ENCODE peak calls at places on chromosomes 12 and 14, in nine cellular contexts. H is activated CD8-positive, alpha-beta T cell treated with anti-CD3 and anti-CD28 coated beads, Interleukin-2, amount 10 ng/mL, durations not matched to agents 7 days and 5 days; L is GM03348; J is caudate nucleus; X is stimulated activated CD4-positive, alpha-beta T cell treated with anti-CD3 and anti-CD28 coated beads, TNF-alpha, amount 100 ng/mL, for 4 hours; M is NCI-H1930; C is foreskin melanocyte; D is activated CD4-positive, alpha-beta T cell treated with anti-CD3 and anti-CD28 coated beads for 1 hour; W is GDM1. K is an unnamed sample.
A peak's percentile ranks its signal among the peaks of the same experiment; 100 is the strongest.

GRCh38 chr12:106743270-106743988 is 31.1 kb upstream of the RIC8B start:
- DNase-seq in J (no peak), M (no peak), X (no peak), D (no peak), L (no peak), C (no peak), H (no peak), W (no peak), K (no peak)

GRCh38 chr14:93073833-93074769 is 41.6 kb downstream of the ITPK1 start:
- DNase-seq in J (no peak), H (peak; percentile 39), X (no peak), L (peak; percentile 46), C (peak; percentile 66), D (no peak), M (no peak), W (peak; percentile 74), K (no peak)

GRCh38 chr12:98110516-98110915 is 404.9 kb upstream of the TMPO start:
- DNase-seq in D (no peak), X (no peak), C (no peak), M (no peak), L (no peak), H (no peak), W (no peak), J (no peak), K (no peak)

GRCh38 chr12:129193263-129193871 is 340.1 kb downstream of the GLT1D1 start:
- DNase-seq in J (no peak), D (no peak), X (no peak), W (no peak), H (peak; percentile 24), C (peak; percentile 15), M (no peak), L (no peak), K (peak; percentile 46)

GRCh38 chr12:62726471-62726980 is 208.4 kb downstream of the PPM1H start:
- DNase-seq in L (no peak), W (no peak), D (no peak), M (no peak), H (no peak), C (no peak), X (no peak), J (no peak), K (no peak)

GRCh38 chr14:93304771-93305170 is 28.1 kb downstream of the BTBD7 start:
- DNase-seq in L (peak; percentile 68), D (no peak), M (no peak), J (no peak), X (no peak), W (no peak), H (no peak), C (no peak), K (no peak)

GRCh38 chr12:30847259-30847658 is 79.3 kb upstream of the TSPAN11 start:
- DNase-seq in W (peak; percentile 33), J (no peak), M (peak; percentile 60), H (peak; percentile 63), X (no peak), D (no peak), L (peak; percentile 38), C (peak; percentile 50), K (no peak)

GRCh38 chr14:74934476-74935339 is 11.6 kb upstream of the RPS6KL1 start:
- DNase-seq in X (no peak), H (no peak), D (no peak), L (no peak), J (no peak), C (no peak), W (no peak), M (no peak), K (no peak)

GRCh38 chr14:34425095-34425851 is 36.8 kb downstream of the SPTSSA start:
- DNase-seq in J (no peak), D (no peak), L (no peak), M (no peak), X (no peak), C (no peak), W (no peak), H (no peak), K (no peak)

GRCh38 chr14:90308561-90308960 is 23.2 kb downstream of the NRDE2 start:
- DNase-seq in W (no peak), M (no peak), H (no peak), L (no peak), D (no peak), C (peak; percentile 31), X (no peak), J (no peak), K (no peak)

GRCh38 chr12:2248901-2249381 is 196.2 kb downstream of the CACNA1C start:
- DNase-seq in C (no peak), J (no peak), W (no peak), H (no peak), X (no peak), L (no peak), M (no peak), D (no peak), K (peak; percentile 89)

GRCh38 chr12:72089678-72090077 is 151.0 kb downstream of the TPH2 start:
- DNase-seq in C (no peak), M (peak; percentile 81), J (no peak), H (no peak), L (no peak), W (no peak), X (no peak), D (no peak), K (no peak)

GRCh38 chr12:121222847-121223246 is 12.9 kb downstream of the P2RX4 start:
- DNase-seq in L (no peak), X (no peak), C (no peak), D (no peak), M (no peak), J (no peak), W (no peak), H (peak; percentile 53), K (no peak)

GRCh38 chr14:52918486-52918885 is 32.4 kb downstream of the FERMT2 start:
- DNase-seq in W (peak; percentile 73), D (no peak), L (peak; percentile 54), C (peak; percentile 82), X (peak; percentile 5), M (no peak), J (no peak), H (peak; percentile 62), K (no peak)

GRCh38 chr14:106792543-106792942 is 1266.2 kb downstream of the TMEM121 start:
- DNase-seq in D (no peak), M (no peak), X (no peak), L (no peak), C (no peak), W (no peak), H (no peak), J (no peak), K (no peak)

GRCh38 chr12:42396473-42397259 is 70.7 kb downstream of the PPHLN1 start:
- DNase-seq in J (no peak), M (no peak), H (no peak), L (no peak), X (no peak), D (no peak), W (no peak), C (no peak), K (no peak)

GRCh38 chr14:24058260-24058950 is 6.6 kb downstream of the CARMIL3 start:
- DNase-seq in W (peak; percentile 10), D (no peak), H (peak; percentile 81), M (peak; percentile 33), J (peak; percentile 62), C (peak; percentile 49), X (no peak), L (peak; percentile 86), K (no peak)

GRCh38 chr12:642633-643477 is 20.4 kb downstream of the NINJ2 start:
- DNase-seq in X (peak; percentile 49), C (peak; percentile 63), J (no peak), L (peak; percentile 95), W (peak; percentile 90), M (peak; percentile 30), D (peak; percentile 57), H (peak; percentile 84), K (no peak)

GRCh38 chr14:102320033-102320660 is 601 bp downstream of the ZNF839 start:
- DNase-seq in X (no peak), H (peak; percentile 54), W (no peak), L (peak; percentile 62), M (no peak), D (peak; percentile 26), J (peak; percentile 20), C (peak; percentile 15), K (no peak)

GRCh38 chr12:128823916-128824839 is at the start of gene SLC15A4:
- DNase-seq in X (peak; percentile 72), C (peak; percentile 86), H (peak; percentile 96), J (peak; percentile 92), M (peak; percentile 91), D (peak; percentile 80), W (peak; percentile 88), L (peak; percentile 99), K (peak; percentile 95)

GRCh38 chr12:27571463-27571862 is 47.5 kb downstream of the PPFIBP1 start:
- DNase-seq in C (no peak), X (no peak), J (no peak), L (peak; percentile 65), W (no peak), M (no peak), H (no peak), D (no peak), K (no peak)

GRCh38 chr12:58504539-58504938 is 415.8 kb downstream of the LRIG3 start:
- DNase-seq in D (no peak), X (no peak), M (no peak), J (no peak), H (no peak), W (no peak), L (peak; percentile 20), C (no peak), K (no peak)

GRCh38 chr14:74978416-74978947 is 23.1 kb upstream of the PGF start:
- DNase-seq in C (no peak), X (no peak), H (no peak), L (no peak), M (no peak), D (no peak), W (no peak), J (no peak), K (no peak)

GRCh38 chr12:1590083-1590979 is 4.0 kb downstream of the FBXL14 start:
- DNase-seq in D (no peak), H (no peak), W (no peak), X (no peak), J (peak; percentile 32), C (peak; percentile 31), M (no peak), L (peak; percentile 67), K (no peak)